ENCODE peak calls at places on chromosomes 2 and 18, in ten cellular contexts. C, L, T, D, A, Y, I, O, M and Z are unnamed samples.

GRCh38 chr18:45617284-45617683 is 2.0 kb downstream of the SLC14A2 start:
- DNase-seq in C (no peak), L (peak), T (peak), D (no peak), A (no peak), Y (no peak), I (no peak), O (no peak), M (no peak), Z (no peak)

GRCh38 chr2:23563673-23564617 is 179.0 kb downstream of the KLHL29 start:
- DNase-seq in C (no peak), L (peak), T (no peak), D (no peak), A (no peak), Y (no peak), I (no peak), O (no peak), M (peak), Z (no peak)

GRCh38 chr2:127175406-127175805 is 44.7 kb downstream of the CYP27C1 start:
- DNase-seq in C (no peak), L (peak), T (no peak), D (no peak), A (no peak), Y (no peak), I (no peak), O (no peak), M (no peak), Z (no peak)

GRCh38 chr2:195318440-195319111 is 338.4 kb upstream of the SLC39A10 start:
- DNase-seq in C (no peak), L (peak), T (no peak), D (peak), A (peak), Y (peak), I (peak), O (peak), M (peak), Z (no peak)

GRCh38 chr2:28411166-28411755 is 18.6 kb downstream of the FOSL2 start:
- DNase-seq in C (no peak), L (no peak), T (no peak), D (no peak), A (no peak), Y (no peak), I (no peak), O (no peak), M (no peak), Z (no peak)

GRCh38 chr2:219514196-219514761 is at the start of gene ASIC4:
- DNase-seq in C (no peak), L (no peak), T (no peak), D (no peak), A (no peak), Y (no peak), I (no peak), O (no peak), M (peak), Z (no peak)

GRCh38 chr2:238465487-238466241 is 38.9 kb downstream of the ASB1 start:
- DNase-seq in C (no peak), L (no peak), T (peak), D (peak), A (no peak), Y (no peak), I (no peak), O (no peak), M (peak), Z (no peak)

GRCh38 chr2:73112026-73112912 is 479 bp downstream of the RAB11FIP5 start:
- DNase-seq in C (peak), L (peak), T (peak), D (peak), A (peak), Y (peak), I (no peak), O (no peak), M (no peak), Z (no peak)

GRCh38 chr2:219454217-219454616 is 19.6 kb downstream of the SPEG start:
- DNase-seq in C (no peak), L (no peak), T (no peak), D (no peak), A (no peak), Y (no peak), I (no peak), O (no peak), M (no peak), Z (no peak)

GRCh38 chr2:149094217-149095015 is 55.9 kb downstream of the LYPD6B start:
- DNase-seq in C (no peak), L (peak), T (no peak), D (no peak), A (no peak), Y (no peak), I (no peak), O (no peak), M (peak), Z (no peak)

GRCh38 chr2:227529871-227530270 is 57.9 kb downstream of the AGFG1 start:
- DNase-seq in C (no peak), L (no peak), T (no peak), D (no peak), A (no peak), Y (no peak), I (no peak), O (no peak), M (no peak), Z (no peak)

GRCh38 chr2:239767016-239767905 is 257.9 kb downstream of the NDUFA10 start:
- DNase-seq in C (no peak), L (no peak), T (no peak), D (no peak), A (no peak), Y (no peak), I (no peak), O (no peak), M (no peak), Z (no peak)

GRCh38 chr2:65231121-65231520 is 3.5 kb downstream of the ACTR2 start:
- DNase-seq in C (no peak), L (peak), T (no peak), D (no peak), A (no peak), Y (no peak), I (no peak), O (no peak), M (no peak), Z (no peak)